ENCODE peak calls at places on chromosomes 1 and 21, in five cellular contexts. One of them, this sample, is unnamed.

GRCh38 chr1:17909634-17910033 is 154.5 kb downstream of the ACTL8 start:
- DNase-seq in K562: no peak
- DNase-seq in HepG2: no peak
- DNase-seq in GM12891: no peak
- DNase-seq in H1: peak; percentile 15
- DNase-seq in this sample: no peak

GRCh38 chr1:207619833-207620572 is 24.9 kb upstream of the CR1L start:
- DNase-seq in GM12891: peak; percentile 30
- DNase-seq in H1: no peak
- DNase-seq in HepG2: peak; percentile 35
- DNase-seq in K562: peak; percentile 59
- DNase-seq in this sample: peak; percentile 7

GRCh38 chr1:28259935-28260802 is 851 bp downstream of the SESN2 start:
- DNase-seq in K562: peak; percentile 52
- DNase-seq in GM12891: no peak
- DNase-seq in H1: peak; percentile 75
- DNase-seq in HepG2: no peak
- DNase-seq in this sample: no peak

GRCh38 chr21:45115141-45115540 is 40.8 kb downstream of the ADARB1 start:
- DNase-seq in HepG2: no peak
- DNase-seq in GM12891: no peak
- DNase-seq in H1: no peak
- DNase-seq in K562: no peak
- DNase-seq in this sample: no peak

GRCh38 chr21:45420061-45420521 is 15.1 kb downstream of the COL18A1 start:
- DNase-seq in K562: no peak
- DNase-seq in H1: no peak
- DNase-seq in HepG2: no peak
- DNase-seq in GM12891: no peak
- DNase-seq in this sample: no peak

GRCh38 chr21:26405735-26406361 is 167.2 kb downstream of the CYYR1 start:
- DNase-seq in K562: no peak
- DNase-seq in H1: no peak
- DNase-seq in HepG2: no peak
- DNase-seq in GM12891: no peak
- DNase-seq in this sample: no peak

GRCh38 chr1:160884091-160884490 is 889 bp downstream of the ITLN1 start:
- DNase-seq in GM12891: no peak
- DNase-seq in H1: no peak
- DNase-seq in HepG2: no peak
- DNase-seq in K562: no peak
- DNase-seq in this sample: no peak

GRCh38 chr1:198588845-198589244 is 48.4 kb upstream of the ATP6V1G3 start:
- DNase-seq in H1: no peak
- DNase-seq in K562: no peak
- DNase-seq in HepG2: no peak
- DNase-seq in GM12891: no peak
- DNase-seq in this sample: no peak

GRCh38 chr1:241462371-241462770 is 57.2 kb downstream of the FH start:
- DNase-seq in H1: no peak
- DNase-seq in HepG2: no peak
- DNase-seq in GM12891: no peak
- DNase-seq in K562: no peak
- DNase-seq in this sample: no peak

GRCh38 chr1:19310720-19311502 is 1.0 kb downstream of the AKR7A2 start:
- DNase-seq in H1: no peak
- DNase-seq in GM12891: no peak
- DNase-seq in K562: no peak
- DNase-seq in HepG2: peak; percentile 22
- DNase-seq in this sample: no peak

GRCh38 chr1:50917796-50918137 is 42.3 kb downstream of the FAF1 start:
- DNase-seq in GM12891: no peak
- DNase-seq in HepG2: no peak
- DNase-seq in H1: no peak
- DNase-seq in K562: no peak
- DNase-seq in this sample: no peak

GRCh38 chr1:3652538-3653285 is 396 bp downstream of the TP73 start:
- DNase-seq in GM12891: no peak
- DNase-seq in H1: no peak
- DNase-seq in HepG2: peak; percentile 9
- DNase-seq in K562: no peak
- DNase-seq in this sample: no peak

GRCh38 chr21:27149034-27149433 is 182.1 kb upstream of the ADAMTS5 start:
- DNase-seq in H1: no peak
- DNase-seq in K562: no peak
- DNase-seq in HepG2: no peak
- DNase-seq in GM12891: no peak
- DNase-seq in this sample: no peak

GRCh38 chr1:159938221-159938852 is 7.1 kb downstream of the IGSF9 start:
- DNase-seq in HepG2: no peak
- DNase-seq in K562: no peak
- DNase-seq in H1: no peak
- DNase-seq in GM12891: no peak
- DNase-seq in this sample: no peak

GRCh38 chr1:235532350-235532749 is 28.1 kb upstream of the B3GALNT2 start:
- DNase-seq in GM12891: no peak
- DNase-seq in HepG2: no peak
- DNase-seq in K562: no peak
- DNase-seq in H1: no peak
- DNase-seq in this sample: no peak

GRCh38 chr1:212485895-212486590 is 53.3 kb downstream of the NENF start:
- DNase-seq in HepG2: peak; percentile 71
- DNase-seq in K562: peak; percentile 52
- DNase-seq in H1: no peak
- DNase-seq in GM12891: no peak
- DNase-seq in this sample: no peak

GRCh38 chr1:184520343-184520742 is 133.5 kb downstream of the C1orf21 start:
- DNase-seq in K562: no peak
- DNase-seq in HepG2: no peak
- DNase-seq in H1: no peak
- DNase-seq in GM12891: no peak
- DNase-seq in this sample: no peak

GRCh38 chr1:229408458-229409037 is 25.3 kb downstream of the ACTA1 start:
- DNase-seq in K562: no peak
- DNase-seq in GM12891: no peak
- DNase-seq in H1: no peak
- DNase-seq in HepG2: peak; percentile 55
- DNase-seq in this sample: no peak

GRCh38 chr1:206690516-206690915 is 5.8 kb downstream of the MAPKAPK2 start:
- DNase-seq in H1: no peak
- DNase-seq in HepG2: no peak
- DNase-seq in GM12891: no peak
- DNase-seq in K562: no peak
- DNase-seq in this sample: no peak

GRCh38 chr1:35894183-35894582 is 11.2 kb downstream of the AGO1 start:
- DNase-seq in HepG2: no peak
- DNase-seq in K562: peak; percentile 73
- DNase-seq in GM12891: peak; percentile 28
- DNase-seq in H1: no peak
- DNase-seq in this sample: peak; percentile 16

GRCh38 chr21:17387030-17387617 is 125.7 kb upstream of the CXADR start:
- DNase-seq in GM12891: peak; percentile 22
- DNase-seq in K562: peak; percentile 41
- DNase-seq in HepG2: peak; percentile 75
- DNase-seq in H1: no peak
- DNase-seq in this sample: peak; percentile 9
- TF ChIP-seq TAF1 in GM12891: no peak
- TF ChIP-seq TAF1 in K562: no peak
- TF ChIP-seq TAF1 in HepG2: no peak
- TF ChIP-seq TAF1 in H1: no peak
- TF ChIP-seq TAF1 in this sample: no peak

GRCh38 chr1:205321109-205321958 is at the start of gene NUAK2:
- DNase-seq in GM12891: no peak
- DNase-seq in HepG2: peak; percentile 85
- DNase-seq in H1: peak; percentile 82
- DNase-seq in K562: peak; percentile 92
- DNase-seq in this sample: peak; percentile 69
- TF ChIP-seq POLR2A in GM12891: no peak
- TF ChIP-seq POLR2A in HepG2: peak; percentile 69
- TF ChIP-seq POLR2A in H1: peak; percentile 92
- TF ChIP-seq POLR2A in K562: no peak
- TF ChIP-seq POLR2A in this sample: peak; percentile 63

DNA sequence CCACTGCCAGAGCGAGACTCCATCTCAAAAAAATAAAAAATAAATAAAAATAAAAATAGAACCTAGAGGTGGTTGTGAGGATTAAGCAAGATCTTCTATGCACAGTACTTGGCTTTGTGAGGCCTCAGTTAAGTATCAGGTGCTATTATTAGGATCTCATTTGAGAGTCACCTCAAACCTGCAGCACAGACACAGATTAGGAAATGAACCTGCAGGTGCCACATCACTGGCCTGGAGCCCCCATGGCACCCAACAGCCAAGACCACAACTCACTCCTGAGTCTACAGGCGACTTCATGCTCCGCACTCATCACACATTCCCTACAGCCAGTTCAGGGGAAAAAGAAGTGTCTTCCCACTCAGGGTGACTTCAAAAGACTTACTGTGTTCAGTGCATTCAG is 176.8 kb downstream of the SLC45A1 start:
- DNase-seq in GM12891: no peak
- DNase-seq in K562: no peak
- DNase-seq in HepG2: no peak
- DNase-seq in H1: no peak
- DNase-seq in this sample: no peak
- TF ChIP-seq TAF1 in GM12891: no peak
- TF ChIP-seq TAF1 in K562: no peak
- TF ChIP-seq TAF1 in HepG2: no peak
- TF ChIP-seq TAF1 in H1: no peak
- TF ChIP-seq TAF1 in this sample: no peak

GRCh38 chr1:33256335-33256700 is at the start of gene ZNF362:
- DNase-seq in GM12891: peak; percentile 78
- DNase-seq in HepG2: no peak
- DNase-seq in H1: no peak
- DNase-seq in K562: peak; percentile 46
- DNase-seq in this sample: peak; percentile 68

GRCh38 chr1:33257388-33257758 is 1.1 kb downstream of the ZNF362 start:
- DNase-seq in K562: no peak
- DNase-seq in HepG2: no peak
- DNase-seq in H1: no peak
- DNase-seq in GM12891: no peak
- DNase-seq in this sample: no peak

GRCh38 chr1:33255347-33256311 is 663 bp upstream of the ZNF362 start:
- DNase-seq in K562: no peak
- DNase-seq in GM12891: peak; percentile 58
- DNase-seq in H1: peak; percentile 41
- DNase-seq in HepG2: peak; percentile 72
- DNase-seq in this sample: peak; percentile 36

GRCh38 chr1:33257759-33258712 is 1.7 kb downstream of the ZNF362 start:
- DNase-seq in HepG2: peak; percentile 52
- DNase-seq in H1: no peak
- DNase-seq in GM12891: no peak
- DNase-seq in K562: no peak
- DNase-seq in this sample: no peak

GRCh38 chr1:33256701-33257387 is 552 bp downstream of the ZNF362 start:
- DNase-seq in K562: peak; percentile 32
- DNase-seq in GM12891: peak; percentile 48
- DNase-seq in H1: no peak
- DNase-seq in HepG2: peak; percentile 88
- DNase-seq in this sample: peak; percentile 50
- TF ChIP-seq POLR2A in K562: no peak
- TF ChIP-seq POLR2A in GM12891: no peak
- TF ChIP-seq POLR2A in H1: no peak
- TF ChIP-seq POLR2A in HepG2: peak; percentile 70
- TF ChIP-seq POLR2A in this sample: peak; percentile 33

DNA sequence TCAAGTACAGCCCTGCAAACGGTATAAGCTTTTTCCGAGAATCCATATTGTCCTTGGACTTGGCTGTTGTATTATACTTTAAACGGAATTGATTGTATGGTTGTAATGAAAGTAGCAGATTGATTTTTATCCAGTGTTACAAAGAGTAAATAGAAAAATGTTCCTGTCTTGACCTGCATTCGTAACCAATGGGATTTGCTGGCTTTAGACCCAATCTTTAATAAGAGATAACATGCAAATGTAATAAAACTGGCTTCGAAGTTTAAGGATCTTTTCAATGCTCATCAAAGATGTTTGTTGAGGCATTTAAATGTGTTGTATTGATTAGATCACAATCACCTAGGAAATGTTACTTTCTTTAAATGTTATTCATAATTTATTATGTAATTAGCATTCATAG is 574.9 kb downstream of the USP25 start:
- DNase-seq in H1: no peak
- DNase-seq in GM12891: no peak
- DNase-seq in K562: no peak
- DNase-seq in HepG2: no peak
- DNase-seq in this sample: no peak
- TF ChIP-seq TAF1 in H1: no peak
- TF ChIP-seq TAF1 in GM12891: no peak
- TF ChIP-seq TAF1 in K562: no peak
- TF ChIP-seq TAF1 in HepG2: no peak
- TF ChIP-seq TAF1 in this sample: no peak

GRCh38 chr1:98046031-98046641 is 125.3 kb upstream of the DPYD start:
- DNase-seq in H1: no peak
- DNase-seq in K562: no peak
- DNase-seq in GM12891: no peak
- DNase-seq in HepG2: no peak
- DNase-seq in this sample: no peak
- TF ChIP-seq POLR2A in H1: no peak
- TF ChIP-seq POLR2A in K562: no peak
- TF ChIP-seq POLR2A in GM12891: no peak
- TF ChIP-seq POLR2A in HepG2: no peak
- TF ChIP-seq POLR2A in this sample: no peak

DNA sequence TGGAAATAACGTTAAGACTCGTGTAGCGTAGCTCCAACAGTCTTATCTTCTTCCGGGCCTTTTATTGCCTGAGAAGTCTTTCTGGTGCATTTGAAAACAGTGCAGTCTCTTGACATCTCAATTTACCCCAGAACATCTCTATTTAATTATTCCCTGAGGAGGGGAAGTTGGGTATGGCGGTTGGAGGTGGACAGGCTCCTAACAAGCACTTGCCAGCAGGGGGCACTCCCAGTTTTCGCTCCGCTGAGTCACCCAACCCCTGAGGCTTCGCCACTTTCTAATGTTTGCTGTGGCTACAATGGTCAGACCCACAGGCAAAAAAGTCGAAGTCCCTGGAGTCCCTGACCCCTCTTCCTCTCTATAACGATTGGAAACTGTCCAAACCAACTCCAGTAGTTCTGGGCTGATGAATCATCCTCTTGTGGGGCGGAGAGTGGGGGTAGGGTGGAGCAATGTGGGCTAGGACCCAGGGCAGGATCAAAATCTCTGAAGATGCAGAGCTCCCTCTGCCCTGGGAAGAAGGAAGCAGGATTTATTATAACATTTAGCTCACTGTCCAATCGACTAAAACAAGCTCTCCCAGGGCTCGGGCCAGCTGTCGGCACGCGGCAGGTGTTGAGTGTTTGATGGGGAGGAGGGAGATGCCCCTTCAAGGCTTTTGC is 85.5 kb downstream of the BRINP2 start:
- DNase-seq in HepG2: peak; percentile 44
- DNase-seq in GM12891: peak; percentile 20
- DNase-seq in K562: peak; percentile 13
- DNase-seq in H1: peak; percentile 49
- DNase-seq in this sample: peak; percentile 6
- TF ChIP-seq TAF1 in HepG2: no peak
- TF ChIP-seq TAF1 in GM12891: no peak
- TF ChIP-seq TAF1 in K562: no peak
- TF ChIP-seq TAF1 in H1: no peak
- TF ChIP-seq TAF1 in this sample: no peak

This sample was measured in GM12892.